ENCODE peak calls at places on chromosomes 4 and X, in four cellular contexts. D, N, K and J are unnamed samples.

GRCh38 chr4:156705291-156705690 is 266.3 kb downstream of the PDGFC start:
- DNase-seq in K (no peak), D (no peak), N (no peak), J (no peak)

GRCh38 chr4:171473155-171473554 is 340.0 kb upstream of the GALNTL6 start:
- DNase-seq in N (no peak), K (no peak), D (no peak), J (no peak)

GRCh38 chr4:183443609-183444148 is 757 bp upstream of the CDKN2AIP start:
- DNase-seq in D (no peak), N (no peak), K (no peak), J (no peak)

GRCh38 chr4:71867598-71867997 is 83.7 kb upstream of the GC start:
- DNase-seq in K (peak), D (no peak), N (no peak), J (no peak)

GRCh38 chrX:74453178-74453577 is 31.9 kb downstream of the SLC16A2 start:
- DNase-seq in K (peak), N (no peak), D (no peak), J (no peak)

GRCh38 chrX:39705299-39705698 is 392.5 kb downstream of the BCOR start:
- DNase-seq in K (peak), D (no peak), N (no peak), J (no peak)

GRCh38 chrX:9195199-9195880 is 161.4 kb upstream of the FAM9B start:
- DNase-seq in D (no peak), N (no peak), K (no peak), J (no peak)

GRCh38 chr4:38803833-38804653 is 548 bp downstream of the TLR1 start:
- DNase-seq in D (peak), K (peak), N (peak), J (peak)

GRCh38 chr4:58064618-58065017 is 954.4 kb upstream of the IGFBP7 start:
- DNase-seq in K (no peak), D (no peak), N (no peak), J (no peak)

GRCh38 chr4:136863756-136864155 is 668.5 kb downstream of the PCDH18 start:
- DNase-seq in K (peak), N (no peak), D (no peak), J (no peak)

GRCh38 chr4:181897935-181898334 is 345.3 kb upstream of the TENM3 start:
- DNase-seq in N (no peak), D (no peak), K (peak), J (no peak)

GRCh38 chrX:8346060-8346459 is 118.6 kb upstream of the VCX3B start:
- DNase-seq in N (no peak), K (no peak), D (no peak), J (no peak)

GRCh38 chrX:15988661-15989603 is 134.3 kb upstream of the AP1S2 start:
- DNase-seq in K (peak), N (no peak), D (peak), J (no peak)

GRCh38 chrX:104566921-104567501 is 1.0 kb downstream of the IL1RAPL2 start:
- DNase-seq in K (no peak), N (no peak), D (no peak), J (no peak)

GRCh38 chr4:35300996-35301774 is 943.1 kb downstream of the ARAP2 start:
- DNase-seq in D (no peak), K (no peak), N (no peak), J (no peak)

GRCh38 chrX:154738013-154738738 is 12.7 kb downstream of the GAB3 start:
- DNase-seq in D (no peak), K (peak), N (no peak), J (no peak)

GRCh38 chrX:6238576-6238975 is 9.9 kb upstream of the NLGN4X start:
- DNase-seq in D (no peak), K (no peak), N (no peak), J (no peak)

GRCh38 chrX:56802428-56802827 is 73.4 kb downstream of the NBDY start:
- DNase-seq in K (no peak), D (no peak), N (peak), J (no peak)

GRCh38 chr4:185096032-185096653 is 46.9 kb upstream of the SLC25A4 start:
- DNase-seq in N (peak), D (no peak), K (peak), J (peak)

GRCh38 chrX:145817666-145818521 is at the start of gene SLITRK2:
- DNase-seq in D (no peak), K (no peak), N (no peak), J (no peak)

GRCh38 chr4:3661989-3662388 is 104.2 kb upstream of the ADRA2C start:
- DNase-seq in K (no peak), D (no peak), N (no peak), J (no peak)

GRCh38 chrX:43559643-43560042 is 96.5 kb upstream of the MAOA start:
- DNase-seq in K (peak), N (no peak), D (no peak), J (no peak)

GRCh38 chr4:123412700-123413512 is 16.3 kb downstream of the SPRY1 start:
- DNase-seq in K (no peak), N (no peak), D (no peak), J (no peak)

GRCh38 chr4:154836030-154836429 is 55.0 kb downstream of the RBM46 start:
- DNase-seq in N (no peak), K (no peak), D (no peak), J (no peak)

GRCh38 chrX:9610774-9611392 is 146.0 kb downstream of the TBL1X start:
- DNase-seq in N (no peak), K (peak), D (no peak), J (no peak)

GRCh38 chr4:41977709-41978108 is 3.8 kb upstream of the DCAF4L1 start:
- DNase-seq in N (no peak), D (no peak), K (no peak), J (no peak)

GRCh38 chr4:60134106-60134505 is 1066.0 kb upstream of the ADGRL3 start:
- DNase-seq in N (no peak), D (no peak), K (peak), J (no peak)

GRCh38 chr4:105210901-105211300 is 64.2 kb downstream of the TET2 start:
- DNase-seq in D (no peak), N (no peak), K (no peak), J (no peak)

GRCh38 chrX:13669246-13669689 is 16.3 kb downstream of the TCEANC start:
- DNase-seq in K (peak), D (peak), N (peak), J (peak)

GRCh38 chr4:126888968-126889367 is 743.8 kb upstream of the INTU start:
- DNase-seq in N (no peak), D (no peak), K (no peak), J (no peak)

GRCh38 chrX:102516314-102516936 is at the start of gene TMSB15A:
- DNase-seq in K (peak), N (peak), D (peak), J (peak)

GRCh38 chrX:1012678-1013300 is 199.7 kb downstream of the CRLF2 start:
- DNase-seq in D (no peak), K (no peak), N (no peak), J (no peak)

GRCh38 chr4:156495836-156496235 is 475.8 kb downstream of the PDGFC start:
- DNase-seq in D (no peak), K (no peak), N (no peak), J (no peak)

GRCh38 chr4:10164877-10165283 is 48.3 kb upstream of the WDR1 start:
- DNase-seq in D (no peak), K (peak), N (peak), J (peak)

GRCh38 chrX:9310596-9310995 is 154.3 kb upstream of the TBL1X start:
- DNase-seq in D (no peak), K (no peak), N (no peak), J (no peak)

DNA sequence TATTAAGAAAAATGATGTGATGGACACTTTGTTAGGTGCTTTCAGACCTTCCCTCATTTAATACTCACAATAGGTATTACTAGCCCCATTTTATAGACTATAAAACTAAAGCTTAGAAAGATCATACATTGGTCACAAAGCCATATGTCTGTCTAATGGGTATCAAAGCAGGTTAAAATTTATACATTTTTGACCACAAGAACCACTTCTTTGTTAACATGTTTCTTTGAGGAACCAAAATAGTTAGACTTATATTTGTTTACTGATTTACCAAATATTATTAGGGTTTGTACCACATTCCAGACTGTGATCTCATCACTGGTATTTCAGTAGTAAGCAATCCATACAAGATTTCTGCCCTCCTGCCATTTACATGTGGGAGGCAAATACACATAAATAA is 363.3 kb downstream of the NAF1 start:
- DNase-seq in D (no peak), K (no peak), N (no peak), J (no peak)
- TF ChIP-seq CTCF in D (no peak), K (no peak), N (no peak), J (no peak)

GRCh38 chrX:138037548-138037947 is 471.6 kb downstream of the ZIC3 start:
- DNase-seq in N (no peak), K (no peak), D (no peak), J (no peak)

GRCh38 chrX:138031715-138032114 is 465.8 kb downstream of the ZIC3 start:
- DNase-seq in D (no peak), N (no peak), K (no peak), J (no peak)

DNA sequence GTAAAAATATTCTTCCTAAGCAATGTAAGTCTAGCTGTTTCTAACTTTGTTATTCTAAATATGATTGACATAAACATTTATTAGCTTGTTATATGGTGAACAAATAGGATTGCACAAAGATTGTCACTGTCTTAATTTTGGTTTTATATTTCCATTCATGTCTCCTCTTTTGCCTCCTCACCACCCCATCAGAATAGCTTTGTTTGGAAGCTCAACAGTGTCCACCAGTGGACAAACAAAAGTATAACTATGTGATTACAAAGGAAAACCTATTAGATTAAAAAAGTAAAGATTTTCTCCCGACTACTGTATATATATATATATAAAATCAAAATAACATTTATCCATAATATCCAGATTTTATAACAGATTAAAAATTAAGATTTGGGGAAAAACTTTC is 468.2 kb downstream of the ZIC3 start:
- DNase-seq in N (no peak), K (peak), D (no peak), J (no peak)
- TF ChIP-seq CTCF in N (no peak), K (no peak), D (no peak), J (no peak)

GRCh38 chr4:55378617-55379467 is 16.9 kb upstream of the TMEM165 start:
- DNase-seq in N (no peak), D (no peak), K (peak), J (no peak)

GRCh38 chr4:55382515-55383003 is 13.2 kb upstream of the TMEM165 start:
- DNase-seq in N (no peak), D (no peak), K (no peak), J (no peak)

GRCh38 chr4:55385201-55385649 is 10.5 kb upstream of the TMEM165 start:
- DNase-seq in D (no peak), N (no peak), K (no peak), J (no peak)

GRCh38 chr4:55386073-55386472 is 9.7 kb upstream of the TMEM165 start:
- DNase-seq in K (no peak), N (no peak), D (no peak), J (no peak)

DNA sequence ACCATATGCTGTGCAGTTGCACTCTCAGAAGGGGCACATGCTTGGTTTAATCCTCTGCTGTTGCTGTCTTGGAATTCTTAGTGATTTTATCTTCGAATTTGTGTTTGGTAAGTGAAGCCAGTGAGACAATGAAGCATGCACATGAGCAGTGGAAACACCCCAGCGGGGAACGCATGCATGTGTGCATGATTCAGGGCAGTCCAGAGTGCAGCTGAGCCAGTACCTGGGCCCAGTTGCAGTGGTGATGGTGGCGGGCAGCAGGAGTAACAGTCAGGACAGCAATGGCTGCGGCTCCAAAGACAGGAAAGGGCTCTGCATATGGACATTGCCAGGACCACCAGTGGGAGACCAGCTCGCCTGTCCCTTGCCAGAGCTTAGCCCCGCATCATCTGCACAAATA is 14.3 kb upstream of the TMEM165 start:
- DNase-seq in K (no peak), D (no peak), N (no peak), J (no peak)
- TF ChIP-seq CTCF in K (no peak), D (no peak), N (no peak), J (no peak)

GRCh38 chr4:117137143-117137542 is 51.8 kb upstream of the TRAM1L1 start:
- DNase-seq in D (no peak), N (no peak), K (peak), J (no peak)

GRCh38 chr4:117135634-117136354 is 50.4 kb upstream of the TRAM1L1 start:
- DNase-seq in D (no peak), N (no peak), K (no peak), J (no peak)

GRCh38 chr4:117134386-117134785 is 49.0 kb upstream of the TRAM1L1 start:
- DNase-seq in N (peak), D (no peak), K (peak), J (peak)
- TF ChIP-seq CTCF in N (peak), D (peak), K (peak), J (peak)

GRCh38 chr4:139556735-139557505 is 901 bp upstream of the SETD7 start:
- DNase-seq in K (peak), N (peak), D (peak), J (peak)
- TF ChIP-seq CTCF in K (no peak), N (no peak), D (peak), J (peak)

DNA sequence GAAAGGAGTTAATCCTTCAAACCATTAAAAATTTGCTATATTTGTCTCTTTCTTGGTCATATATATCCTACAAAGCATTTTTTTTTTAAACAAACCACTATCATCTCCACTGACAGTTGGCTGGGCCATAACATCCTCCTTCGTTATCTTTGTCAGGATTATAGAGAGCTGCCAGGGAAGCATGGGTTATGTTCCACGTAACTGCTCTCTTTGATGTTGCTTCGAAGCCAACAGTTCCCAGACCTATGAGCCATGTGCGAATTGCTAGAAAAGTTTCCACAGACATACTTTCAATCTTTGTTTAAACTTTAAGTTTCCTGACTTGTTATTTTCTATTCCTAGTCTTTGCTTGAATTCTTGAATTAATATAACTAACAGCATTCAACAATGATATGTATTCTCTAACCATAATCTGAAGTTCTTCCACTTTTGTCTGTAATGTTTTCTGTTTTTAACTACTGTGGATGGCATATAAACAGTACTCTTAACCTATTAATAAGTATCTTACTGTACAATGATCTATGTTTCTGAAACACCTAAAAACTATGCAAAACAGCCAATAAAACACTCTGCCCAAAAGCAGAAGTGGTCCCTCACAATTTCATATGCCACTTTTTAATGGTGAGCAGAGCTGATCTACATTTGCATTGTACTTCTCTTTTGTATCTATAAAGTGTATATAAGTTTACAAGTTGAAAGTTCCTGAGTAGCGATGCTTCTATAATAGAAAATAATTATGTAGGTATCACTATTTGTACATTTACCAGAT is 37.9 kb downstream of the EREG start:
- DNase-seq in N (no peak), K (no peak), D (peak), J (no peak)
- TF ChIP-seq CTCF in N (no peak), K (no peak), D (no peak), J (no peak)

GRCh38 chrX:19005909-19006308 is 22.0 kb upstream of the PHKA2 start:
- DNase-seq in N (no peak), D (no peak), K (no peak), J (no peak)
- TF ChIP-seq CTCF in N (peak), D (peak), K (no peak), J (no peak)

GRCh38 chr4:2177443-2178093 is 64.4 kb downstream of the HAUS3 start:
- DNase-seq in K (no peak), N (no peak), D (no peak), J (no peak)
- TF ChIP-seq CTCF in K (no peak), N (peak), D (no peak), J (no peak)